ENCODE peak calls at places on chromosome 18, in five cellular contexts. G is H1, U is K562, L is HepG2, R is GM12878. N is an unnamed sample.

GRCh38 chr18:34701911-34702310 is 8.2 kb upstream of the DTNA start:
- DNase-seq in G (no peak), U (no peak), L (no peak), R (no peak), N (no peak)

GRCh38 chr18:25810736-25811135 is 279.7 kb downstream of the SS18 start:
- DNase-seq in G (no peak), U (no peak), L (no peak), R (no peak), N (no peak)

GRCh38 chr18:63881851-63882250 is 5.7 kb upstream of the SERPINB2 start:
- DNase-seq in G (no peak), U (no peak), L (no peak), R (no peak), N (no peak)

GRCh38 chr18:59623456-59624383 is 73.5 kb downstream of the CCBE1 start:
- DNase-seq in G (no peak), U (no peak), L (no peak), R (no peak), N (no peak)

GRCh38 chr18:76374330-76375281 is 120.4 kb downstream of the ZNF516 start:
- DNase-seq in G (no peak), U (no peak), L (no peak), R (peak; percentile 39), N (no peak)

GRCh38 chr18:62982600-62983251 is 267.4 kb downstream of the PHLPP1 start:
- DNase-seq in G (peak; percentile 33), U (peak; percentile 38), L (peak; percentile 36), R (peak; percentile 7), N (peak; percentile 32)

GRCh38 chr18:36095936-36096519 is 28.7 kb upstream of the RPRD1A start:
- DNase-seq in G (no peak), U (peak; percentile 47), L (peak; percentile 53), R (no peak), N (peak; percentile 71)

GRCh38 chr18:48764452-48764851 is 186.3 kb downstream of the SMAD7 start:
- DNase-seq in G (no peak), U (no peak), L (no peak), R (no peak), N (no peak)

GRCh38 chr18:76823574-76823973 is 1.2 kb downstream of the ZNF236 start:
- DNase-seq in G (no peak), U (peak; percentile 37), L (no peak), R (no peak), N (no peak)

GRCh38 chr18:75070625-75071483 is 138.1 kb downstream of the PTGR3 start:
- DNase-seq in G (no peak), U (peak; percentile 18), L (peak; percentile 74), R (peak; percentile 37), N (peak; percentile 63)

GRCh38 chr18:939167-939566 is 34.5 kb downstream of the ADCYAP1 start:
- DNase-seq in G (no peak), U (no peak), L (no peak), R (no peak), N (no peak)

GRCh38 chr18:67875936-67876335 is 359.4 kb upstream of the DSEL start:
- DNase-seq in G (no peak), U (no peak), L (no peak), R (no peak), N (no peak)

GRCh38 chr18:48409591-48410094 is 460 bp upstream of the ZBTB7C start:
- DNase-seq in G (no peak), U (no peak), L (no peak), R (no peak), N (no peak)

GRCh38 chr18:9918016-9918680 is 4.3 kb downstream of the VAPA start:
- DNase-seq in G (no peak), U (no peak), L (peak; percentile 56), R (no peak), N (no peak)

GRCh38 chr18:23964282-23965238 is 50.0 kb upstream of the TTC39C start:
- DNase-seq in G (no peak), U (peak; percentile 42), L (no peak), R (no peak), N (peak; percentile 55)

GRCh38 chr18:43883886-43884285 is 606.6 kb upstream of the SYT4 start:
- DNase-seq in G (no peak), U (no peak), L (no peak), R (no peak), N (no peak)

GRCh38 chr18:52340466-52341378 is 725 bp downstream of the DCC start:
- DNase-seq in G (no peak), U (no peak), L (no peak), R (no peak), N (no peak)

GRCh38 chr18:42508683-42509347 is 553.8 kb downstream of the PIK3C3 start:
- DNase-seq in G (no peak), U (no peak), L (no peak), R (no peak), N (no peak)

GRCh38 chr18:23228102-23229051 is 93.1 kb downstream of the CABLES1 start:
- DNase-seq in G (no peak), U (no peak), L (no peak), R (peak; percentile 82), N (no peak)

GRCh38 chr18:25305584-25305983 is 46.4 kb downstream of the ZNF521 start:
- DNase-seq in G (no peak), U (no peak), L (no peak), R (no peak), N (no peak)

GRCh38 chr18:74255022-74255658 is 36.6 kb downstream of the CYB5A start:
- DNase-seq in G (no peak), U (no peak), L (no peak), R (no peak), N (no peak)

GRCh38 chr18:77008006-77008405 is 124.6 kb downstream of the MBP start:
- DNase-seq in G (no peak), U (no peak), L (no peak), R (no peak), N (no peak)

GRCh38 chr18:46220116-46220515 is 115.9 kb downstream of the HAUS1 start:
- DNase-seq in G (no peak), U (no peak), L (no peak), R (no peak), N (no peak)

GRCh38 chr18:54388203-54389142 is 30.8 kb downstream of the C18orf54 start:
- DNase-seq in G (peak; percentile 70), U (peak; percentile 53), L (peak; percentile 80), R (peak; percentile 40), N (peak; percentile 66)

GRCh38 chr18:44696892-44697291 is 16.2 kb downstream of the SETBP1 start:
- DNase-seq in G (no peak), U (peak; percentile 31), L (no peak), R (no peak), N (no peak)

GRCh38 chr18:58161659-58162058 is 117.6 kb downstream of the NEDD4L start:
- DNase-seq in G (no peak), U (peak; percentile 50), L (no peak), R (no peak), N (peak; percentile 57)

GRCh38 chr18:69400253-69400975 is at the start of gene DOK6:
- DNase-seq in G (no peak), U (no peak), L (peak; percentile 84), R (no peak), N (no peak)

GRCh38 chr18:50373531-50373930 is 1.3 kb upstream of the SKA1 start:
- DNase-seq in G (no peak), U (peak; percentile 14), L (no peak), R (no peak), N (no peak)

GRCh38 chr18:50374753-50375391 is at the start of gene SKA1:
- DNase-seq in G (peak; percentile 89), U (peak; percentile 93), L (peak; percentile 87), R (peak; percentile 77), N (peak; percentile 89)

GRCh38 chr18:50369672-50370071 is 5.2 kb upstream of the SKA1 start:
- DNase-seq in G (no peak), U (no peak), L (no peak), R (no peak), N (no peak)

GRCh38 chr18:50374170-50374752 is 585 bp upstream of the SKA1 start:
- DNase-seq in G (no peak), U (no peak), L (no peak), R (no peak), N (no peak)

DNA sequence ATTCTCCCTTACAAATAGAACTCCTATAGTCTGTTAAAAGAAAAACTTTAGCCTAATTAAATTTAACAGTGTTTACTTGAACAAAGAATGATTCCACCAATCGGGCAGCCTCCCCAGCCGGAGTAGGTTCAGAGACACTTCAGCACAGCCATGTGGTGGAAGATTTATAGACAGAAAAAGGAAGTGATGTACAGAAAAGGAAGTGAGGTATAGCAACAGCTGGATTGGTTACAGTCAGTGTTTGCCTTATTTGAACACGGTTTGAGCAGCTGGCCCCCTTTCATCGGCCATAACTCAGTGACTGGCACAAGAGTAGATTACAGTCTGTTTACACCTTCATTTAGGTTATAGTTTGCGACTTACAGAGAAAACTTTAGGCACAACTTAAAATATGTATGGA is 2.1 kb upstream of the SKA1 start:
- DNase-seq in G (no peak), U (peak; percentile 15), L (no peak), R (no peak), N (no peak)
- TF ChIP-seq SRF in G (no peak), U (peak; percentile 13), L (no peak), R (no peak), N (no peak)

DNA sequence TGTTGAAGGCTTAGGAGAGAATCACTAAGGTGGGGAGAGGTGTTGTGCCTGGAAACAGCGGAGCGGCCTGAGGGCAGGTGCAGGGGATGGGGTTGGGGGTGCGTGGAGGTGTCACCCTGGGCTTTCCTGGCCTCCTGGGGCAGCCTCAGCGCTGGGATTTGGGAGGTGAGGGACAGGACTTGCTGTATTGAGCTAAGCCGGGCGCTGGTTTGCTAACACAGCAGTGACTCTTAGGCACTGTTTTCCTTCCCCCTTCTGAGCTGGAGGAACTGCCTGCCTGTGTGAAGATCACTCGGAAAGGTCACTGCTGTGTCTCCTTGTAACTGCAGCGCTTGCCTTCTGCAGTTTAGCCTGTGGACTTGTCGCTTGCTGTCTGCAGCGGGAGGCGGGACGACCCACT is 21.2 kb downstream of the PRELID3A start:
- DNase-seq in G (no peak), U (no peak), L (no peak), R (no peak), N (no peak)
- TF ChIP-seq JUND in G (no peak), U (no peak), L (no peak), R (no peak), N (no peak)

GRCh38 chr18:65018184-65018583 is 732.6 kb upstream of the CDH7 start:
- DNase-seq in G (no peak), U (no peak), L (no peak), R (no peak), N (no peak)
- TF ChIP-seq SRF in G (no peak), U (no peak), L (no peak), R (no peak), N (no peak)

DNA sequence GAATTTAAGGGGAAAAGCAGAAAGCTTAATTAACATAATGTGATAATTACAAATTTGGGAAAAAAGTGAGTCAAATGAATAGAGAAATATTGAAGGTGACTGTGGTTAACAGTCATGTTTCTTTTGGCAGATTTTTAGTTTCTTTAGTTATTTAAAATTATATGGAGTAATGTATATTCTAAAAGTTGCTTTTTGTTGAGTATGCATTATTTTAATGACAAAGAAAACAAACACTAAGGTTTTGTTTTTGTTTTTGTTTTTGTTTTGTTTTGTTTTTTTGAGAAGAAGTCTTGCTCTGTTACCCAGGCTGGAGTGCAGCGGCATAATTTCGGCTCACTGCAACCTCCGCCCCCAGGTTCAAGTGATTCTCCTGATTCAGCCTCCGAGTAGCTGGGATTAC is 30.3 kb upstream of the MTCL1 start:
- DNase-seq in G (no peak), U (no peak), L (no peak), R (no peak), N (no peak)
- TF ChIP-seq JUND in G (no peak), U (no peak), L (no peak), R (no peak), N (no peak)

GRCh38 chr18:29488617-29489016 is 1311.7 kb upstream of the CDH2 start:
- DNase-seq in G (no peak), U (no peak), L (no peak), R (no peak), N (no peak)
- TF ChIP-seq SRF in G (no peak), U (no peak), L (no peak), R (no peak), N (no peak)

GRCh38 chr18:55494899-55495298 is 93.1 kb downstream of the TCF4 start:
- DNase-seq in G (no peak), U (no peak), L (no peak), R (no peak), N (no peak)
- TF ChIP-seq JUND in G (no peak), U (no peak), L (no peak), R (no peak), N (no peak)

N was measured in HCT116.